ENCODE peak calls at places on chromosomes 11 and 22, in eight cellular contexts. K is breast epithelium, Q is adrenal gland, D is GM12892, N is lower leg skin, E is ovary, F is HCT116, A is Peyer's patch. G is an unnamed sample.

GRCh38 chr11:109132539-109132938 is 289.5 kb upstream of the C11orf87 start:
- DNase-seq in A (no peak), E (no peak), N (no peak), Q (no peak), K (no peak), D (no peak), F (no peak), G (no peak)

GRCh38 chr11:57650739-57651090 is 1.0 kb upstream of the YPEL4 start:
- DNase-seq in E (no peak), F (no peak), D (no peak), N (no peak), Q (no peak), A (no peak), K (no peak), G (no peak)

GRCh38 chr11:57457643-57458023 is 2.7 kb upstream of the RTN4RL2 start:
- DNase-seq in E (no peak), N (no peak), F (no peak), K (no peak), A (no peak), Q (no peak), D (no peak), G (no peak)

GRCh38 chr11:11845066-11845465 is 3.3 kb downstream of the USP47 start:
- DNase-seq in Q (no peak), N (no peak), D (no peak), E (no peak), A (no peak), K (no peak), F (peak), G (no peak)

GRCh38 chr11:10450451-10451398 is 4.3 kb upstream of the AMPD3 start:
- DNase-seq in F (peak), D (peak), K (peak), N (no peak), A (peak), E (peak), Q (peak), G (peak)

GRCh38 chr11:27396259-27396839 is 33.3 kb upstream of the CCDC34 start:
- DNase-seq in A (no peak), D (no peak), N (no peak), K (no peak), F (no peak), E (no peak), Q (no peak), G (no peak)

GRCh38 chr22:49044091-49044490 is 783.6 kb downstream of the BRD1 start:
- DNase-seq in F (no peak), K (peak), E (no peak), N (no peak), A (no peak), D (no peak), Q (no peak), G (no peak)

GRCh38 chr11:102220728-102221467 is 96.4 kb upstream of the BIRC3 start:
- DNase-seq in N (no peak), Q (no peak), A (no peak), D (no peak), F (no peak), E (no peak), K (no peak), G (no peak)

GRCh38 chr11:68082478-68082877 is 38.7 kb downstream of the CHKA start:
- DNase-seq in Q (no peak), F (no peak), D (no peak), E (no peak), K (no peak), A (no peak), N (no peak), G (no peak)

GRCh38 chr11:107583629-107584195 is 7.2 kb upstream of the ELMOD1 start:
- DNase-seq in D (no peak), F (no peak), A (no peak), N (no peak), E (no peak), K (no peak), Q (no peak), G (no peak)

GRCh38 chr11:133710241-133710640 is 135.1 kb downstream of the SPATA19 start:
- DNase-seq in A (no peak), K (no peak), D (no peak), Q (no peak), E (no peak), F (no peak), N (no peak), G (no peak)

GRCh38 chr11:47442514-47442913 is 6.4 kb downstream of the RAPSN start:
- DNase-seq in D (no peak), A (no peak), Q (no peak), N (no peak), E (no peak), F (no peak), K (no peak), G (no peak)

GRCh38 chr11:129067454-129067853 is 124.7 kb downstream of the ARHGAP32 start:
- DNase-seq in D (no peak), N (no peak), E (no peak), A (no peak), K (no peak), Q (no peak), F (no peak), G (no peak)

GRCh38 chr11:97092823-97093222 is 703.0 kb downstream of the JRKL start:
- DNase-seq in A (no peak), Q (no peak), N (no peak), K (no peak), F (no peak), D (no peak), E (no peak), G (no peak)

GRCh38 chr11:79439430-79439892 is 1.4 kb downstream of the TENM4 start:
- DNase-seq in A (no peak), K (no peak), E (peak), D (no peak), F (no peak), Q (peak), N (no peak), G (no peak)

GRCh38 chr11:36258730-36259360 is 30.4 kb downstream of the COMMD9 start:
- DNase-seq in F (peak), A (no peak), N (peak), D (no peak), E (peak), Q (peak), K (no peak), G (peak)

GRCh38 chr11:60912223-60912850 is 1.6 kb upstream of the TMEM109 start:
- DNase-seq in A (no peak), Q (no peak), N (no peak), K (no peak), D (no peak), F (no peak), E (no peak), G (no peak)

GRCh38 chr11:91972665-91973266 is 251.9 kb upstream of the FAT3 start:
- DNase-seq in A (no peak), Q (no peak), K (no peak), F (no peak), D (no peak), N (no peak), E (no peak), G (no peak)

GRCh38 chr11:9153651-9154050 is 62.3 kb upstream of the SCUBE2 start:
- DNase-seq in E (no peak), D (no peak), F (no peak), A (no peak), Q (no peak), N (no peak), K (no peak), G (no peak)

GRCh38 chr11:1756024-1756561 is 5.7 kb upstream of the IFITM10 start:
- DNase-seq in D (peak), A (no peak), E (no peak), K (no peak), F (no peak), Q (peak), N (no peak), G (no peak)

GRCh38 chr22:44164031-44164430 is 16.7 kb upstream of the PARVG start:
- DNase-seq in K (no peak), A (no peak), N (no peak), F (no peak), E (no peak), Q (no peak), D (no peak), G (no peak)

GRCh38 chr22:19407649-19408606 is 23.6 kb downstream of the HIRA start:
- DNase-seq in N (no peak), F (no peak), D (no peak), Q (peak), E (no peak), K (no peak), A (no peak), G (no peak)

GRCh38 chr11:76654980-76655379 is 15.6 kb downstream of the LRRC32 start:
- DNase-seq in K (no peak), Q (no peak), D (no peak), E (no peak), F (no peak), N (no peak), A (peak), G (no peak)

GRCh38 chr11:36372101-36372767 is 76.1 kb downstream of the PRR5L start:
- DNase-seq in Q (no peak), E (no peak), N (no peak), A (no peak), D (no peak), K (no peak), F (no peak), G (no peak)

GRCh38 chr11:67437082-67437821 is at the start of gene PTPRCAP:
- DNase-seq in D (peak), F (no peak), K (no peak), E (no peak), N (no peak), Q (no peak), A (peak), G (peak)

GRCh38 chr22:20243545-20244249 is 24.4 kb downstream of the RTN4R start:
- DNase-seq in Q (peak), A (peak), K (no peak), F (no peak), E (peak), N (peak), D (no peak), G (peak)

GRCh38 chr11:118872403-118872821 is 11.3 kb upstream of the CXCR5 start:
- DNase-seq in K (no peak), D (peak), F (no peak), Q (no peak), N (no peak), E (peak), A (peak), G (peak)

GRCh38 chr22:45036154-45036553 is 26.3 kb upstream of the PHF21B start:
- DNase-seq in D (no peak), E (peak), A (no peak), K (no peak), N (no peak), Q (peak), F (no peak), G (no peak)

GRCh38 chr11:16505481-16505880 is 149.1 kb upstream of the SOX6 start:
- DNase-seq in N (no peak), A (no peak), D (no peak), F (no peak), E (no peak), K (no peak), Q (no peak), G (no peak)

GRCh38 chr22:20531154-20531403 is 23.7 kb downstream of the MED15 start:
- DNase-seq in Q (no peak), E (no peak), A (no peak), K (no peak), N (no peak), D (no peak), F (no peak), G (no peak)

GRCh38 chr11:100709233-100709999 is 22.3 kb downstream of the ARHGAP42 start:
- DNase-seq in K (no peak), D (no peak), Q (no peak), E (no peak), A (no peak), F (peak), N (no peak), G (no peak)

GRCh38 chr22:46263208-46263575 is at the start of gene PKDREJ:
- DNase-seq in Q (no peak), A (no peak), N (no peak), E (no peak), D (no peak), F (no peak), K (peak), G (no peak)

GRCh38 chr22:46269564-46269963 is 1.8 kb downstream of the TTC38 start:
- DNase-seq in N (no peak), E (no peak), A (peak), F (no peak), D (no peak), Q (peak), K (no peak), G (no peak)

GRCh38 chr22:46262449-46263207 is 515 bp downstream of the PKDREJ start:
- DNase-seq in N (no peak), D (no peak), K (peak), F (no peak), E (peak), A (peak), Q (peak), G (peak)

GRCh38 chr22:46272196-46272595 is 4.4 kb downstream of the TTC38 start:
- DNase-seq in F (no peak), K (no peak), N (no peak), E (no peak), A (peak), D (no peak), Q (peak), G (no peak)

DNA sequence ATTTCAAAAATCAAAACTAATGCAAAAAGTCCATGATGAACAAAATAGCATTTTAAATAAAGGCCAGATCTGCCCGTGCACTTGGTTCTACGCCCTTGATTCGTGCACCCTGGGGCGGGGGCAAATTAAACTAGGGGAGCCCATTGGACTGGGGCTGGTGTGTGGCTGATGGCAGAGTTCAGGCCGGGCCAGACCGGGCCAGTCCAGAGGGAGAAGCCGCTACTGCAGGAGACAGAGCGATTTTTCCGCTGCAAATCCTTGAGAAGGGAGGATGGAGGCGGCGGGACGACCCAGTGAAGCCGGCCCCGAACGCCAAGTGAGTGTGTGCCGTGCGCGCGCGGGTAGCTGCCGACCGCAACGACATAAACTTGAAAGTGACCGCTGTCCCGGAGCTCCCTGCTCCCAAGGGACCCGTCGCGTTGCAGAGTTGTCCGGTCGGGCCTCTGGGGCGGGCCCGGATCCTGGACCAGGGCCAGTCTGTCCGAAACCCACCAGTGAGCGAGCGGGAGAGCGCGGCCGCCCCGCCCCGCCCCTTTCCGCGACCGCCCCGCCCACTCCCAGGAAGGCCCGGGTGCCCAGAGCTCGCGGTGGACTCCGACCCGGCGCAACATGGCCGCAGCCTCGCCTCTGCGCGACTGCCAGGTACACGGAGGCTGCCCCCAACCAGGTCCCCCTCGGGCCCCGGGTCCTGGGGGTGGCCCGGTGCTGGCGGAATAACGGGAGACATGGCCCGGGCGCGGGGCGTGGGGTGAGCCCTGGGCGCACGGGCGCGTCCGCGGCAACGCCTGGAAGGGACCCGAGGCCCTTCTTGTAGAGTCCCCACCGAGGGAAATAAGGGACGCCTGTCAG is at the start of gene TTC38:
- DNase-seq in K (peak), N (peak), Q (peak), F (peak), D (peak), A (peak), E (peak), G (peak)
- TF ChIP-seq POLR2A in K (no peak), N (no peak), Q (peak), F (peak), D (peak), A (peak), E (peak), G (peak)

DNA sequence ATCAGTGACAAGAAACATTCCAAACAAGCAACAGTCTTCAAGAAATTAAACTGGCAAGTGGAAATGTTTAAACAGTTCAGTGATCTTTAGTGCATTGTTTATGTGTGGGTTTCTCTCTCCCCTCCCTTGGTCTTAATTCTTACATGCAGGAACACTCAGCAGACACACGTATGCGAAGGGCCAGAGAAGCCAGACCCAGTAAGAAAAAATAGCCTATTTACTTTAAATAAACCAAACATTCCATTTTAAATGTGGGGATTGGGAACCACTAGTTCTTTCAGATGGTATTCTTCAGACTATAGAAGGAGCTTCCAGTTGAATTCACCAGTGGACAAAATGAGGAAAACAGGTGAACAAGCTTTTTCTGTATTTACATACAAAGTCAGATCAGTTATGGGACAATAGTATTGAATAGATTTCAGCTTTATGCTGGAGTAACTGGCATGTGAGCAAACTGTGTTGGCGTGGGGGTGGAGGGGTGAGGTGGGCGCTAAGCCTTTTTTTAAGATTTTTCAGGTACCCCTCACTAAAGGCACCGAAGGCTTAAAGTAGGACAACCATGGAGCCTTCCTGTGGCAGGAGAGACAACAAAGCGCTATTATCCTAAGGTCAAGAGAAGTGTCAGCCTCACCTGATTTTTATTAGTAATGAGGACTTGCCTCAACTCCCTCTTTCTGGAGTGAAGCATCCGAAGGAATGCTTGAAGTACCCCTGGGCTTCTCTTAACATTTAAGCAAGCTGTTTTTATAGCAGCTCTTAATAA is 6.0 kb downstream of the MALAT1 start:
- DNase-seq in E (peak), K (peak), F (no peak), Q (peak), D (no peak), A (peak), N (no peak), G (no peak)
- TF ChIP-seq POLR2A in E (no peak), K (no peak), F (no peak), Q (peak), D (peak), A (no peak), N (no peak), G (peak)

GRCh38 chr22:41561788-41562187 is 978 bp downstream of the CSDC2 start:
- DNase-seq in K (no peak), A (no peak), Q (peak), D (no peak), N (no peak), F (no peak), E (no peak), G (no peak)
- TF ChIP-seq POLR2A in K (no peak), A (no peak), Q (no peak), D (no peak), N (no peak), F (no peak), E (no peak), G (no peak)

GRCh38 chr11:88335284-88335683 is 2.3 kb downstream of the CTSC start:
- DNase-seq in E (no peak), A (no peak), F (no peak), K (no peak), D (no peak), Q (no peak), N (no peak), G (no peak)
- TF ChIP-seq POLR2A in E (no peak), A (no peak), F (no peak), K (no peak), D (no peak), Q (no peak), N (no peak), G (no peak)

GRCh38 chr22:30424471-30425326 is 869 bp upstream of the MTFP1 start:
- DNase-seq in K (no peak), E (no peak), F (no peak), A (no peak), N (no peak), D (no peak), Q (no peak), G (peak)

GRCh38 chr22:30425327-30425615 is 297 bp upstream of the MTFP1 start:
- DNase-seq in K (no peak), E (no peak), D (no peak), Q (peak), F (no peak), N (no peak), A (no peak), G (no peak)

GRCh38 chr22:30425616-30426394 is at the start of gene MTFP1:
- DNase-seq in K (peak), Q (peak), E (peak), D (peak), F (no peak), A (peak), N (peak), G (peak)

GRCh38 chr22:30427871-30428270 is 2.3 kb downstream of the MTFP1 start:
- DNase-seq in Q (no peak), D (no peak), A (no peak), E (no peak), F (no peak), K (no peak), N (no peak), G (no peak)

DNA sequence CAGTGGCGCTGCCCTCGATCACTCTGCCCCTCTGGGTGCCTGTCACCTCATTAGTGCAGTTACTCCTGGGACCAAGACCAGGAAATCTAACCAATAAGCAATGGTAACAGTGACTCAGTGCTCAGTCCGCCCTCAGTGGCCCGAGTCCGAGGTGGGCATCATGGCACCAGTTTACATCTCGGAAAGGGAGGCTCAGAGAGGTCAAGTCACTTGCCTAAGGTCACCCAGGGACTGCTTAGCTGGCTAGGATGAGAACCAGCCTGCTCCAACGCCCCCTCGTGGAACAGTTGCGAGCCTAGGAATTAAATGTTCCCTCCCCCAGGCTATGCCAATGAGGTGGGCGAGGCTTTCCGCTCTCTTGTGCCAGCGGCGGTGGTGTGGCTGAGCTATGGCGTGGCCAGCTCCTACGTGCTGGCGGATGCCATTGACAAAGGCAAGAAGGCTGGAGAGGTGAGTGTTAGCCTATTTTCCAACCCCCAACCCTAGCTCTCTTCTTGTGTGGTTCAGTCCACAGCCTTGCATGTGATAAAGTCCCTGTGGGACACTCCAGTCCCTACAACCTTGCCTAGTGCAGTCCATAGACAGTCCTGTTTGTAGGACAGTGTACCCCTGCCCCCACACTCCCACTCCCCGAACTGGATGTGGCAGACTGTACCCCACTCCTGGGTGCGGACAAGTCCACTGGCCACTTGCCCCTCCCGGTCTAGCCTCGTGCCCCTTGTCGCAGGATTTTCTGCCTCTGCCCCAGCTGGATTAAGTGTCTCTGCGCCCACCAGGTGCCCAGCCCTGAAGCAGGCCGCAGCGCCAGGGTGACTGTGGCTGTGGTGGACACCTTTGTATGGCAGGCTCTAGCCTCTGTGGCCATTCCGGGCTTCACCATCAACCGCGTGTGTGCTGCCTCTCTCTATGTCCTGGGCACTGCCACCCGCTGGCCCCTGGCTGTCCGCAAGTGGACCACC is 1.1 kb downstream of the MTFP1 start:
- DNase-seq in K (peak), Q (peak), F (peak), A (peak), E (peak), N (peak), D (peak), G (peak)
- TF ChIP-seq POLR2A in K (no peak), Q (no peak), F (peak), A (peak), E (no peak), N (no peak), D (no peak), G (no peak)

G was measured in transverse colon.